ENCODE peak calls at places on chromosomes 12 and 14, in ten cellular contexts. R is choroid plexus epithelial cell, B is GM12865, F is fibroblast of lung, A is cardiac muscle cell, Q is sigmoid colon, V is progenitor cell of endocrine pancreas, T is pancreas, D is tibial artery, P is astrocyte of the cerebellum. M is an unnamed sample.

GRCh38 chr12:91181053-91181452 is 1.6 kb downstream of the DCN start:
- DNase-seq in R (peak), B (no peak), F (peak), A (no peak), Q (no peak), V (no peak), T (no peak), D (no peak), P (no peak), M (no peak)

GRCh38 chr12:101598483-101598882 is 3.7 kb downstream of the MYBPC1 start:
- DNase-seq in R (no peak), B (no peak), F (no peak), A (no peak), Q (no peak), V (no peak), T (no peak), D (no peak), P (no peak), M (no peak)

GRCh38 chr14:51938137-51938536 is 51.2 kb upstream of the RTRAF start:
- DNase-seq in R (peak), B (no peak), F (no peak), A (no peak), Q (no peak), V (no peak), T (no peak), D (no peak), P (no peak), M (no peak)

GRCh38 chr12:14775652-14776020 is 27.6 kb downstream of the WBP11 start:
- DNase-seq in R (peak), B (no peak), F (peak), A (no peak), Q (no peak), V (no peak), T (no peak), D (no peak), P (no peak), M (no peak)

GRCh38 chr12:124007810-124008570 is 35.0 kb downstream of the ZNF664 start:
- DNase-seq in R (peak), B (peak), F (peak), A (no peak), Q (no peak), V (no peak), T (peak), D (no peak), P (no peak), M (peak)

GRCh38 chr12:64058541-64059321 is 163.4 kb downstream of the KICS2 start:
- DNase-seq in R (no peak), B (no peak), F (no peak), A (no peak), Q (no peak), V (no peak), T (no peak), D (no peak), P (no peak), M (no peak)

GRCh38 chr14:102892660-102893059 is 29.8 kb upstream of the AMN start:
- DNase-seq in R (no peak), B (no peak), F (no peak), A (no peak), Q (no peak), V (no peak), T (no peak), D (no peak), P (no peak), M (no peak)

GRCh38 chr14:20167091-20167490 is 23.6 kb upstream of the OR11G2 start:
- DNase-seq in R (no peak), B (no peak), F (no peak), A (no peak), Q (no peak), V (no peak), T (no peak), D (no peak), P (no peak), M (no peak)

GRCh38 chr14:103372552-103373304 is 12.5 kb upstream of the MARK3 start:
- DNase-seq in R (peak), B (no peak), F (peak), A (peak), Q (peak), V (no peak), T (no peak), D (no peak), P (peak), M (peak)

GRCh38 chr12:104477812-104478388 is 21.2 kb downstream of the CHST11 start:
- DNase-seq in R (no peak), B (peak), F (no peak), A (no peak), Q (no peak), V (no peak), T (no peak), D (no peak), P (no peak), M (no peak)

GRCh38 chr12:132490481-132491348 is 764 bp downstream of the FBRSL1 start:
- DNase-seq in R (peak), B (no peak), F (no peak), A (peak), Q (no peak), V (no peak), T (peak), D (no peak), P (no peak), M (peak)

GRCh38 chr14:102774391-102775153 is 2.7 kb upstream of the TRAF3 start:
- DNase-seq in R (peak), B (peak), F (peak), A (peak), Q (no peak), V (no peak), T (peak), D (no peak), P (peak), M (peak)

DNA sequence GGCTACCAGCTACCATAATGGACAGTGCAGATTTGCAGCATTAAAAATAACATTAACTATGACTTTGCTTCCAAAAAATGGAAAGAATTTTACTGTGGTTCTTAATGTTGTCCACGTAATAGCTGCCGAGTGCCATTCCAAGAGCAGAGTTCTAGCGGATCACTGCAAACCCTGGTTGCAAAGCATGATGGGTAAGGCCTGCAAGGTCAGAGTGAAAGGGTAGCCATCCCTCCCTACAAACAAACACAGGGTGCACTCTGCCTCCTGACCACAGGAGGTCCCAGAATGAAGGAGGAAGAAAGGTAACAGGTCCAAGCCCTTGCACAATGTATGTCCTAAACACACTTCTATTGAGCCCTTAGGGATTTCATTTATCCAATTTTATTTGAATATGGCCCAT is 157.6 kb downstream of the DPF3 start:
- DNase-seq in R (peak), B (peak), F (peak), A (no peak), Q (no peak), V (no peak), T (no peak), D (peak), P (peak), M (no peak)
- TF ChIP-seq CTCF in R (peak), B (peak), F (peak), A (no peak), Q (no peak), V (peak), T (no peak), D (no peak), P (no peak), M (no peak)

GRCh38 chr14:53183611-53184010 is 30.5 kb upstream of the DDHD1 start:
- DNase-seq in R (peak), B (no peak), F (no peak), A (no peak), Q (no peak), V (no peak), T (no peak), D (no peak), P (peak), M (no peak)

GRCh38 chr14:53174918-53175317 is 21.8 kb upstream of the DDHD1 start:
- DNase-seq in R (no peak), B (no peak), F (no peak), A (peak), Q (no peak), V (no peak), T (no peak), D (no peak), P (no peak), M (no peak)

GRCh38 chr14:53186532-53186931 is 33.4 kb upstream of the DDHD1 start:
- DNase-seq in R (no peak), B (no peak), F (no peak), A (no peak), Q (no peak), V (no peak), T (no peak), D (no peak), P (no peak), M (no peak)

GRCh38 chr14:53183071-53183470 is 29.9 kb upstream of the DDHD1 start:
- DNase-seq in R (no peak), B (no peak), F (no peak), A (no peak), Q (no peak), V (no peak), T (no peak), D (no peak), P (no peak), M (no peak)

GRCh38 chr14:53180272-53181221 is 27.4 kb upstream of the DDHD1 start:
- DNase-seq in R (peak), B (peak), F (peak), A (peak), Q (no peak), V (no peak), T (no peak), D (no peak), P (peak), M (peak)
- TF ChIP-seq CTCF in R (peak), B (no peak), F (peak), A (peak), Q (no peak), V (peak), T (no peak), D (no peak), P (peak), M (no peak)

GRCh38 chr12:105561981-105562726 is 231.7 kb downstream of the C12orf75 start:
- DNase-seq in R (peak), B (no peak), F (peak), A (peak), Q (peak), V (no peak), T (peak), D (no peak), P (peak), M (no peak)
- TF ChIP-seq CTCF in R (peak), B (no peak), F (peak), A (no peak), Q (no peak), V (no peak), T (no peak), D (no peak), P (no peak), M (no peak)

DNA sequence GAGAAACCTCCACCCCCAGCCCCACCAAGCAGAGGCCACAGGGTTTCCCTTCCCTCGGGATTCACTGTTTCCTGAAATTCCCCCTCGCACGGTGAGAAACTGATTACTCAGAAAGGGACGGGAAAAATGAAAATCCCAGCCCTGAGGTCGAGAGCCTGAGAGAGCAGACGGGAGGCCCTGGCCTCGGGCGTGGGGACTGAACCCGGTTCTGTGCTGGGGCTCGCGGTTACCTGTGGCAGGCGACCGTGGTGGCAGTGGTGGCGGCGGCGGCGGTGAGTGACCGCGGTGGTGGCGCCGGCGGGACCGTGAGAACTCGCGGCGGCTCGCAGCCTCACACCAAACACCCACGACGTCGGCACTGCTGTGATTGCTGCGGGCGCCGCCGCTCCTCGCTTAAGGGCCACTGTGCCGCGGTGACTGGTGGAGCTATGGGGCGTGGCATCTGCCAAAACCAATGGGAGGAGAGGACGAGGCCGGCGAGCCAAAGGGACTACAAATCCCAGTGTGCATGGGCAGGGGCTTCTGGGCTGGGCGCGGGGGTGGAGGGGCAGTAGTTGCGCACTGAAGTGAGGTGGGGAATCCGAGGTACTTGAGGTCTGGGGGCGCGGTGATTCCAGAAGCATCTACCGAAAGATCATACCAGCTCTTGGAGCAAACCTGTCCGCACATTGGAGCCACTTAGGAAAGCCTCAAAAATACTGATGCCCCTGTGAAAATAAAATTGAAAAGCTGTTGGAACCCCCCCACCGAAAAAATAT is at the start of gene LGMN:
- DNase-seq in R (peak), B (peak), F (peak), A (peak), Q (peak), V (peak), T (peak), D (peak), P (peak), M (peak)
- TF ChIP-seq CTCF in R (no peak), B (no peak), F (no peak), A (no peak), Q (no peak), V (no peak), T (no peak), D (no peak), P (no peak), M (no peak)

DNA sequence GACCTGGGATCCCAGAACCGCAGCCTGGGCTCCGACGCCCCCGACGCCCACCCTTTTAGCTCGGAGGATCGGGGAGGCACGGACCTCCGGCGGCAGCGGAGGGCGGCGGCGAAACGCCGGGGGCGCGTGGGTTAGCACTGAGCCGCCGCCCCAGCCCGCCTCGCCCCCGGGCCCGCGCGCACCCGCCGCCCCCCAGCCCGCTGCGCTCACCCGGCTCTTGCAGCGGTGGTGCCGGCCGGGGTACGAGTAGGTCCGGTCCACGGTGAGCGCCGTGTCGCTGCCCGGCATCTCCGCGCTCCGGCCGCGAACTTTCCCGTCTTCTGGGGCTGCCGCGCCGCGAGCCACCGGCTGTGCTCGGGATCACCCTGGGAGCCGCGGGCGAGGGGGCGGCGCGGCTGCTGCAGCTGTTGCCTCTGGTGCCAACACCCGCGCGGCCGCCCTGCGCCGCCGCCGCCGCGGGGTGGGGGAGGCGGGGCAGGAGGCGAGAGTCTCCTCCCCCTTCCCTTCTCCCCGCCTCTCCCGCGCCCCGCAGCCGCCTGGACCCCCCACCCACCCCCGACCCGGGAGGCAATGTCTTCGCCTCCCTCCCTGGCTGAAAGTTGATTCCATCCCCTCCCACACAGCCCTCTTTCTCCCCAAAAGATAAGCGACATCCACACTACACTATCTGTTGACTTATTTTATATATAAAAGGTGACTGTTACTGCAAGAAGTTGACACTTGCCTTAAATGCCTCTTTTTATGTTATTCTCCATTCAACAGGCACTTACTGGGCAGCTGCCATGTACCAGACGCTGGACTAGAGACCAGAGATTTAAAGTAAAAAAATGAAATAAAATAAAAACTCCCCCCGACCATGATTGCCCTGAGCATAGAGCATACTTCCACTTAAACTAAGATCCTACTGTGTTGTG is at the start of gene TMCC3:
- DNase-seq in R (no peak), B (peak), F (peak), A (peak), Q (peak), V (peak), T (peak), D (peak), P (no peak), M (peak)
- TF ChIP-seq CTCF in R (no peak), B (no peak), F (no peak), A (no peak), Q (no peak), V (no peak), T (no peak), D (no peak), P (no peak), M (peak)

DNA sequence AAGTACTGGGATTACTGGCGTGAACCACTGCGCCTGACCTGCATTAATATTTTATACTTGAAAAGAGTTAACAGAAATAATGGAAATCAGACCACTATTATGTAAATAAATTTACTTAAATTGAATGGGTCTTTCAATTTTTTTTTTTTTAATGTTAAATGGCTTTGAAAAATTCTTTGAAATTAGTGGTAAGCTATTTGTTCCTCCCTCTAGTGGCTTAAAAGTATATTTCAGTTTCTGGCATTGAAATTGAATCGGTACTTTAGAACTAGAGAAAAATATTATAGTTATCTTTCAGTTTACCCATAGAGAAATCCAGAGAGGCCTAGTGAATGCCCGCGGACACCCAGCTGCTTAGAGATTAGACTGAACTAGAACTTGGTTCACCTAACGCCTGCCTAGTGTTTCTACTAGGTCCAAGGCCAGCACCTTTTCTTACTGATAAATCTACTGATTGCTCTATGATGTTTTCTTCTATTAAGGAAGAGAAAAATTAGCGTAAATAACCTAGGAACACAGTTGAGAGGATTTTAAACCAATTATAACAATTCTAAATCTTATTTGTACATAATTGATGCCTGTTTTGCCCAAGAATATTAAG is 106.5 kb downstream of the EML1 start:
- DNase-seq in R (peak), B (peak), F (peak), A (peak), Q (no peak), V (no peak), T (no peak), D (no peak), P (peak), M (no peak)
- TF ChIP-seq CTCF in R (peak), B (peak), F (peak), A (peak), Q (peak), V (peak), T (peak), D (peak), P (peak), M (peak)

DNA sequence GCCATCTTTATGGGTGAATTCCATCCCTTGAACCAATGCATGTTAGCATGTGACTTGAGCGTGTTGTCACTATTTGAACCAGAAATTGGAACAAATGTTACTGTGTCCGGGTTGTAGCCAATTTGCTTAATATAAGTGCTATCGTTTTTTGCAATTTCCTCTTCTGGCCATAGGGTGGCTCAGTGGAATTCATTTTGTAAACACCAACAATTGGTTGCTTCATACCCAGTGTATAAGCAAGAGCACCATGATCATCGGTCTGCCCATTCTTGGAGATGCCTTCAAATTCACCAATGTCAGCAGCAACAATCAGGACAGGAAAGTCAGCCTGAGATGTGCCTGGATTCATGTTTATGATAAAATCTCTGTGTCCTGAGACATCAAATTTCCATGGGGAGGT is 5.0 kb upstream of the NEDD1 start:
- DNase-seq in R (peak), B (peak), F (no peak), A (no peak), Q (no peak), V (no peak), T (no peak), D (no peak), P (no peak), M (no peak)
- TF ChIP-seq CTCF in R (peak), B (peak), F (peak), A (no peak), Q (no peak), V (no peak), T (no peak), D (no peak), P (no peak), M (no peak)